ENCODE peak calls at places on chromosomes 12 and 14, in nine cellular contexts. Q is NCI-H1930; J is T-cell; Y is endothelial cell; F is stimulated activated CD4-positive, alpha-beta T cell treated with anti-CD3 and anti-CD28 coated beads, Interleukin-1b, Interleukin-23, amount 100 ng/mL, for 1 hour; A is NB4; K is NCI-H1436; B is neural crest cell; X is OCI-LY7. S is an unnamed sample.

GRCh38 chr14:75454963-75455546 is 27.2 kb downstream of the JDP2 start:
- DNase-seq in K (no peak), X (no peak), A (peak), Q (no peak), F (no peak), J (no peak), Y (no peak), B (no peak), S (peak)

GRCh38 chr12:55908726-55909512 is 18.8 kb downstream of the PYM1 start:
- DNase-seq in J (no peak), Q (no peak), F (no peak), A (no peak), K (no peak), X (no peak), Y (no peak), B (no peak), S (peak)

GRCh38 chr14:36238666-36239363 is 62.3 kb upstream of the PTCSC3 start:
- DNase-seq in F (no peak), J (no peak), X (no peak), Q (no peak), Y (no peak), K (no peak), B (no peak), A (peak), S (no peak)

GRCh38 chr12:21814327-21814726 is 39.8 kb upstream of the KCNJ8 start:
- DNase-seq in J (no peak), X (no peak), K (no peak), A (no peak), F (no peak), B (no peak), Y (no peak), Q (no peak), S (no peak)

GRCh38 chr12:46435625-46436024 is 63.1 kb upstream of the SLC38A2 start:
- DNase-seq in X (no peak), K (no peak), A (no peak), J (no peak), Q (no peak), B (no peak), Y (no peak), F (no peak), S (no peak)

GRCh38 chr12:7120166-7120565 is 8.5 kb downstream of the RBP5 start:
- DNase-seq in F (no peak), A (no peak), X (no peak), K (no peak), Q (no peak), Y (no peak), B (no peak), J (no peak), S (no peak)

GRCh38 chr12:9509464-9510166 is 98.1 kb downstream of the KLRB1 start:
- DNase-seq in A (no peak), B (no peak), F (no peak), Y (no peak), X (peak), Q (no peak), K (no peak), J (no peak), S (peak)

GRCh38 chr12:47896633-47897032 is 8.2 kb downstream of the VDR start:
- DNase-seq in A (no peak), B (no peak), F (no peak), X (no peak), Y (no peak), J (no peak), Q (no peak), K (no peak), S (no peak)

S was measured in adrenal gland.